ENCODE peak calls at places on chromosomes 5 and 9, in six cellular contexts. V is left lobe of liver; W is HT1080; I is NCI-H187; S is progenitor cell of endocrine pancreas; A is stimulated activated CD8-positive, alpha-beta memory T cell treated with anti-CD3 and anti-CD28 coated beads, Interleukin-15, amount 100 ng/mL, for 24 hours. C is an unnamed sample.

GRCh38 chr9:6667080-6667479 is 21.6 kb upstream of the GLDC start:
- DNase-seq in I (no peak), A (no peak), S (no peak), W (no peak), V (no peak), C (no peak)

GRCh38 chr9:137112564-137113384 is 1.8 kb downstream of the DPP7 start:
- DNase-seq in S (no peak), V (no peak), I (no peak), W (no peak), A (no peak), C (no peak)

GRCh38 chr9:128593039-128593438 is 40.7 kb downstream of the SPTAN1 start:
- DNase-seq in I (no peak), V (no peak), A (no peak), S (no peak), W (no peak), C (no peak)

GRCh38 chr5:151427258-151427657 is 20.1 kb upstream of the SLC36A1 start:
- DNase-seq in V (no peak), A (no peak), S (no peak), W (no peak), I (no peak), C (no peak)

GRCh38 chr5:39315995-39316394 is 48.3 kb downstream of the C9 start:
- DNase-seq in S (no peak), W (no peak), A (no peak), I (no peak), V (no peak), C (no peak)

GRCh38 chr9:692636-693459 is 148.6 kb upstream of the DMRT1 start:
- DNase-seq in I (no peak), W (no peak), S (no peak), V (no peak), A (no peak), C (no peak)

GRCh38 chr9:105328872-105329728 is 84.6 kb downstream of the SLC44A1 start:
- DNase-seq in A (no peak), S (no peak), I (no peak), V (no peak), W (no peak), C (no peak)

GRCh38 chr9:69027355-69028097 is 8.0 kb upstream of the FXN start:
- DNase-seq in V (no peak), S (no peak), I (no peak), A (no peak), W (peak; percentile 47), C (no peak)

C was measured in mesothelial cell of epicardium.